ENCODE peak calls at places on chromosomes 2 and 18, in nine cellular contexts. R is psoas muscle, M is neural progenitor cell, E is HCT116, D is cardiac muscle cell, O is fibroblast of lung, N is right atrium auricular region, C is heart right ventricle, W is HL-60. X is an unnamed sample.

GRCh38 chr2:223108376-223109100 is 56.5 kb downstream of the KCNE4 start:
- DNase-seq in R (no peak), M (no peak), E (no peak), D (no peak), O (no peak), N (no peak), C (no peak), W (peak), X (no peak)

GRCh38 chr2:159209341-159210306 is 76.9 kb downstream of the WDSUB1 start:
- DNase-seq in R (no peak), M (no peak), E (no peak), D (no peak), O (no peak), N (no peak), C (no peak), W (no peak), X (no peak)

GRCh38 chr2:129092871-129093385 is 774.3 kb upstream of the HS6ST1 start:
- DNase-seq in R (no peak), M (no peak), E (no peak), D (no peak), O (no peak), N (no peak), C (no peak), W (no peak), X (no peak)

GRCh38 chr2:229875549-229875948 is 46.3 kb downstream of the TRIP12 start:
- DNase-seq in R (no peak), M (no peak), E (no peak), D (no peak), O (no peak), N (no peak), C (no peak), W (no peak), X (no peak)

GRCh38 chr2:129813404-129813803 is 166.1 kb upstream of the RAB6C start:
- DNase-seq in R (no peak), M (no peak), E (peak), D (peak), O (no peak), N (no peak), C (no peak), W (no peak), X (no peak)

GRCh38 chr2:216126943-216127342 is 17.8 kb downstream of the XRCC5 start:
- DNase-seq in R (no peak), M (no peak), E (no peak), D (no peak), O (no peak), N (no peak), C (no peak), W (no peak), X (no peak)

GRCh38 chr2:105183555-105184323 is 57.8 kb upstream of the GPR45 start:
- DNase-seq in R (no peak), M (no peak), E (no peak), D (no peak), O (no peak), N (peak), C (no peak), W (no peak), X (no peak)

GRCh38 chr2:34104601-34105000 is 505.5 kb upstream of the FAM98A start:
- DNase-seq in R (no peak), M (no peak), E (no peak), D (peak), O (peak), N (no peak), C (no peak), W (no peak), X (no peak)

GRCh38 chr18:25434771-25435461 is 83.0 kb upstream of the ZNF521 start:
- DNase-seq in R (no peak), M (no peak), E (no peak), D (no peak), O (no peak), N (no peak), C (no peak), W (no peak), X (no peak)

GRCh38 chr2:173095356-173095755 is 19.7 kb downstream of the MAP3K20 start:
- DNase-seq in R (no peak), M (no peak), E (no peak), D (no peak), O (no peak), N (no peak), C (no peak), W (no peak), X (no peak)

GRCh38 chr2:134134827-134135226 is 119.0 kb upstream of the MGAT5 start:
- DNase-seq in R (no peak), M (no peak), E (no peak), D (no peak), O (no peak), N (no peak), C (no peak), W (no peak), X (no peak)

GRCh38 chr2:134135793-134136192 is 118.1 kb upstream of the MGAT5 start:
- DNase-seq in R (no peak), M (no peak), E (no peak), D (no peak), O (no peak), N (no peak), C (no peak), W (no peak), X (no peak)

GRCh38 chr2:134138115-134138514 is 115.8 kb upstream of the MGAT5 start:
- DNase-seq in R (no peak), M (no peak), E (no peak), D (no peak), O (no peak), N (no peak), C (no peak), W (no peak), X (no peak)

GRCh38 chr2:134137182-134137595 is 116.7 kb upstream of the MGAT5 start:
- DNase-seq in R (no peak), M (no peak), E (no peak), D (peak), O (peak), N (no peak), C (peak), W (no peak), X (no peak)

DNA sequence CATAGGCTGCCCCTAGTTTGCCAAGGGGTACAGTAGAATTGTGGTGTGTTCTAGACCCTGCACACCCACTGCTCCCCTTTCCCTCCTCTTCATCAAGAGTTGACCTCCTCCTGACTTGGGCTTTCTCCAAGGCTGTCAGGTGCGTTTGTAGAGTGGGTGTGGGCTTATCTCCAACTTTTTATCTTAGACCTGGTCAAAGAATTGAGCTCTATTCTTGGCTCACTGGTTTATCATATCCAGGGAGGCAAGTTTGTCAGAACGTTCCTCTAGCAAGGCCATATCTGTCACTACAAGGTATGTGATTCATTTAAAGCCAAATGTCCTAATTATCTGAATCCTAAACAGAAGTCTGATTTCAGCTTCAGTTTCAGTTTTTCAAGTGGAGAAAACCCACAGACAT is 117.2 kb upstream of the MGAT5 start:
- DNase-seq in R (no peak), M (no peak), E (no peak), D (no peak), O (no peak), N (no peak), C (no peak), W (no peak), X (no peak)
- H3K4me3 ChIP-seq in R (peak), M (no peak), E (no peak), D (no peak), O (no peak), N (peak), C (peak), W (no peak), X (peak)

GRCh38 chr2:42086500-42086953 is 38.7 kb downstream of the PKDCC start:
- DNase-seq in R (no peak), M (peak), E (peak), D (peak), O (peak), N (no peak), C (peak), W (no peak), X (no peak)
- TF ChIP-seq CTCF in R (peak), M (peak), E (peak), D (peak), O (peak), N (peak), C (peak), W (peak), X (peak)

GRCh38 chr2:118122768-118123335 is 34.6 kb downstream of the INSIG2 start:
- DNase-seq in R (no peak), M (no peak), E (peak), D (no peak), O (no peak), N (no peak), C (no peak), W (no peak), X (no peak)

GRCh38 chr2:118121986-118122767 is 33.9 kb downstream of the INSIG2 start:
- DNase-seq in R (no peak), M (no peak), E (no peak), D (no peak), O (no peak), N (no peak), C (no peak), W (no peak), X (no peak)

GRCh38 chr2:118123561-118124232 is 35.4 kb downstream of the INSIG2 start:
- DNase-seq in R (peak), M (no peak), E (peak), D (peak), O (peak), N (peak), C (no peak), W (no peak), X (no peak)

GRCh38 chr2:118127250-118127649 is 39.0 kb downstream of the INSIG2 start:
- DNase-seq in R (no peak), M (no peak), E (no peak), D (no peak), O (no peak), N (no peak), C (no peak), W (no peak), X (no peak)

GRCh38 chr2:118124293-118124891 is 36.1 kb downstream of the INSIG2 start:
- DNase-seq in R (no peak), M (no peak), E (no peak), D (no peak), O (no peak), N (no peak), C (no peak), W (no peak), X (no peak)
- H3K27ac ChIP-seq in R (no peak), M (no peak), E (peak), D (no peak), O (peak), N (no peak), C (no peak), W (no peak), X (peak)

GRCh38 chr18:21602302-21602592 is 1.7 kb upstream of the ESCO1 start:
- DNase-seq in R (no peak), M (no peak), E (no peak), D (no peak), O (no peak), N (no peak), C (no peak), W (no peak), X (no peak)
- H3K4me3 ChIP-seq in R (no peak), M (no peak), E (no peak), D (no peak), O (no peak), N (no peak), C (no peak), W (no peak), X (no peak)

GRCh38 chr2:147045113-147045512 is 799.7 kb upstream of the ACVR2A start:
- DNase-seq in R (peak), M (peak), E (peak), D (peak), O (peak), N (peak), C (peak), W (no peak), X (no peak)
- TF ChIP-seq CTCF in R (peak), M (peak), E (peak), D (peak), O (peak), N (peak), C (peak), W (peak), X (peak)

GRCh38 chr2:176565641-176566323 is 296.5 kb downstream of the MTX2 start:
- DNase-seq in R (peak), M (no peak), E (no peak), D (no peak), O (peak), N (no peak), C (no peak), W (no peak), X (no peak)
- H3K27ac ChIP-seq in R (no peak), M (no peak), E (no peak), D (no peak), O (no peak), N (no peak), C (no peak), W (no peak), X (no peak)

GRCh38 chr2:187549951-187550555 is 4.2 kb downstream of the TFPI start:
- DNase-seq in R (no peak), M (no peak), E (no peak), D (no peak), O (no peak), N (no peak), C (no peak), W (no peak), X (no peak)
- H3K4me3 ChIP-seq in R (peak), M (no peak), E (no peak), D (no peak), O (peak), N (peak), C (peak), W (no peak), X (peak)

GRCh38 chr2:208493186-208493585 is 86.6 kb downstream of the PTH2R start:
- DNase-seq in R (no peak), M (no peak), E (no peak), D (no peak), O (no peak), N (no peak), C (no peak), W (no peak), X (no peak)

GRCh38 chr2:208491648-208492047 is 85.1 kb downstream of the PTH2R start:
- DNase-seq in R (no peak), M (no peak), E (no peak), D (no peak), O (no peak), N (no peak), C (no peak), W (no peak), X (no peak)

GRCh38 chr2:208490492-208490891 is 83.9 kb downstream of the PTH2R start:
- DNase-seq in R (no peak), M (no peak), E (no peak), D (no peak), O (no peak), N (no peak), C (no peak), W (no peak), X (no peak)

GRCh38 chr2:208489687-208490086 is 83.1 kb downstream of the PTH2R start:
- DNase-seq in R (no peak), M (no peak), E (no peak), D (no peak), O (no peak), N (no peak), C (no peak), W (no peak), X (no peak)

GRCh38 chr2:208488668-208489564 is 82.3 kb downstream of the PTH2R start:
- DNase-seq in R (no peak), M (no peak), E (no peak), D (no peak), O (no peak), N (no peak), C (no peak), W (no peak), X (no peak)
- TF ChIP-seq CTCF in R (no peak), M (no peak), E (no peak), D (no peak), O (no peak), N (no peak), C (no peak), W (no peak), X (no peak)

DNA sequence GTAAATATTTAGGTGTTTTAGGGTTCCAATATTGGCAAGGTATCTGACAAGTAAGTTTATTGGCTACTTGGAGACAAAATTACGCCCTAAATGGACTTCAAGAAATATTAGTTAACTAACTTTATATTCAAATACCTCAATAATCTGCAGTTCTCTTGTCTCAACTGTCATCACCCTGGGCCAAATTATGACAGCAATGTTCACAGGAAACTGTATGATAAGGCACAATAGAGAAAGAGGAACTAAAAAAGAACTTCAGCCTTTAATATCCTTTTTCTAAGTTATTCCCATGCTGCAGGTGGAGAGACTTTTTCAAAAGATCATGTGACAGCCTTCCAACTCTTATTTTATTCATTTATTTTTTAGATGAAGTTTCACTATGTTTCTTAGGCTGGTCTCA is 210.7 kb downstream of the TGIF1 start:
- DNase-seq in R (no peak), M (no peak), E (no peak), D (peak), O (no peak), N (no peak), C (no peak), W (no peak), X (no peak)
- H3K27ac ChIP-seq in R (no peak), M (no peak), E (peak), D (no peak), O (no peak), N (no peak), C (no peak), W (peak), X (peak)

GRCh38 chr2:121830809-121831208 is 75.4 kb downstream of the TSN start:
- DNase-seq in R (no peak), M (no peak), E (no peak), D (no peak), O (no peak), N (no peak), C (no peak), W (no peak), X (no peak)
- H3K4me3 ChIP-seq in R (no peak), M (no peak), E (no peak), D (no peak), O (no peak), N (no peak), C (no peak), W (no peak), X (no peak)

X was measured in left ventricle myocardium inferior.